ENCODE peak calls at places on chromosomes 5 and 9, in nine cellular contexts. Y, C, I, F, O, W, D, S and U are unnamed samples.

GRCh38 chr9:130459941-130460340 is 15.2 kb downstream of the ASS1 start:
- DNase-seq in Y (no peak), C (no peak), I (no peak), F (no peak), O (no peak), W (no peak), D (no peak), S (no peak), U (no peak)

GRCh38 chr5:109485030-109485429 is 75.3 kb upstream of the PJA2 start:
- DNase-seq in Y (peak), C (no peak), I (peak), F (peak), O (peak), W (peak), D (peak), S (peak), U (no peak)

GRCh38 chr5:119554597-119554996 is 74.8 kb upstream of the FAM170A start:
- DNase-seq in Y (no peak), C (no peak), I (no peak), F (no peak), O (no peak), W (no peak), D (no peak), S (no peak), U (no peak)

GRCh38 chr5:14153932-14154646 is 10.9 kb downstream of the TRIO start:
- DNase-seq in Y (no peak), C (no peak), I (peak), F (peak), O (peak), W (peak), D (peak), S (peak), U (no peak)

GRCh38 chr5:115857621-115858349 is 16.1 kb downstream of the AP3S1 start:
- DNase-seq in Y (no peak), C (no peak), I (peak), F (peak), O (peak), W (no peak), D (no peak), S (no peak), U (no peak)

GRCh38 chr9:122005597-122005996 is 87.5 kb downstream of the TTLL11 start:
- DNase-seq in Y (no peak), C (no peak), I (peak), F (no peak), O (peak), W (no peak), D (no peak), S (no peak), U (no peak)

GRCh38 chr9:78278801-78279200 is 18.1 kb upstream of the PSAT1 start:
- DNase-seq in Y (no peak), C (no peak), I (no peak), F (no peak), O (no peak), W (no peak), D (no peak), S (no peak), U (no peak)

GRCh38 chr9:5764130-5764868 is 68.6 kb downstream of the ERMP1 start:
- DNase-seq in Y (no peak), C (no peak), I (no peak), F (no peak), O (no peak), W (no peak), D (no peak), S (no peak), U (no peak)

GRCh38 chr5:153623906-153624765 is 133.7 kb downstream of the GRIA1 start:
- DNase-seq in Y (no peak), C (no peak), I (peak), F (peak), O (peak), W (no peak), D (no peak), S (no peak), U (peak)

DNA sequence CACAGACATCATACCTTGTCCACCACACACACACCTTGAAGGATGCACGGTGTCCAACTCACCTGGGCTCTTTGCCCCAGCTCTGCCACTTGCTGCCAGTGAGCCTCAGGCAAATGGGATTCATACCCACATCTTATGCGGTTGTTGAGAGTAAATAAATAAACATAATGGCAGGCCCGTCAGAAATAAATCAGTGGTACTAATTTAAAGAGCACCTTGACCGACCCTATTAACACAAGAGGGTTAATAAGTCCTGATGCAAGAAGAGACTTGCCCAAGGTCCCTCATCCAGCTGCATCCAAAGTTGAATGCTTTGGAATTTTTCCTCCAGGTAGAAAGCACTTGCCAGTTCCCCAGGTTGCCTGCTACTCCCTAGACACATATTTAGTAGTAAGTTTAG is 11.6 kb upstream of the AKNA start:
- DNase-seq in Y (no peak), C (no peak), I (peak), F (no peak), O (no peak), W (no peak), D (no peak), S (no peak), U (no peak)
- TF ChIP-seq CTCF in Y (no peak), C (no peak), I (no peak), F (no peak), O (no peak), W (no peak), D (no peak), S (no peak), U (no peak)

GRCh38 chr9:127972316-127972871 is 8.4 kb downstream of the EEIG1 start:
- DNase-seq in Y (peak), C (no peak), I (no peak), F (no peak), O (no peak), W (no peak), D (no peak), S (no peak), U (no peak)

GRCh38 chr9:127974769-127975261 is 6.0 kb downstream of the EEIG1 start:
- DNase-seq in Y (peak), C (no peak), I (no peak), F (no peak), O (peak), W (no peak), D (no peak), S (no peak), U (no peak)

GRCh38 chr9:127975376-127976315 is 5.1 kb downstream of the EEIG1 start:
- DNase-seq in Y (peak), C (no peak), I (no peak), F (no peak), O (no peak), W (peak), D (no peak), S (no peak), U (no peak)

GRCh38 chr9:127973169-127974001 is 7.4 kb downstream of the EEIG1 start:
- DNase-seq in Y (peak), C (no peak), I (no peak), F (no peak), O (no peak), W (peak), D (no peak), S (peak), U (no peak)

DNA sequence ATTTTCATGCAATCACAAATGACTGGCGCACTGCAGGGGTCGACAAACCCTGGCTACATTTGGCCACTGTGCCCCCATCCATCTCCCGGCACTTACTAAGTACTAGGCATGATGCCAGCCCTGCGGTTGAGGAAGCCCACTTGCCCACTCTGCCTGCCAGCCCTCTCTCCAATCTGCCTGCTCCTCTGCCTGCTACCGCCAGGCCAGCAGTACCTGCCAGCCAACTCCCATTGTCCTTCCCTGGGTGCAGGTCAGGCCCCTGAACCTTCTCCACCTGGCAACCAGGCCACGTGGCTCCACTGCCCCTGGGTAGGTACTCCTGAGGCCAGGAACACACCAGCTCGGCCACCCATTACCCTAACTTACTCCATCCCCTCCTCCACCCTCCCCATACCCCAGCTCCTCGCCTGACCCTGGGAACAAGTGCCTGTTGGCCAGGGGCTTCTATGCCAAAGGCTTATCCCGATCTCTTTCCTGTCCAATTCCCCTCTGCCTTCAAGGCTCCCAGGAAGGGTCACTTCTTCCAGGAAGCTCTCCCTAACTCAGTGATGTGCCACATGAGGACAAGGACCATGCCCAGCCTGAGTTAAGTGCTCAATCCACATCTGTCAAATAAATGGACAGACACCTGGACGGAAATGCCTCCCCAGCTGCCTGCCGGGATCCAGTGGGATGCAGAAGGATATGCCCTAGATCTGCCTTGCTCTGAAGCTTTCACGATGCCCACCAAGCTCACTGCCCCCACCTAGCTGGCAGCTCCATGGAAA is 6.6 kb downstream of the EEIG1 start:
- DNase-seq in Y (peak), C (no peak), I (no peak), F (no peak), O (no peak), W (no peak), D (no peak), S (no peak), U (no peak)
- H3K4me3 ChIP-seq in Y (no peak), C (peak), I (no peak), F (no peak), O (no peak), W (no peak), D (no peak), S (no peak), U (no peak)

GRCh38 chr5:129135633-129136032 is 41.1 kb downstream of the ISOC1 start:
- DNase-seq in Y (no peak), C (no peak), I (peak), F (no peak), O (no peak), W (no peak), D (no peak), S (no peak), U (no peak)
- TF ChIP-seq CTCF in Y (no peak), C (no peak), I (peak), F (no peak), O (no peak), W (no peak), D (no peak), S (no peak), U (no peak)

DNA sequence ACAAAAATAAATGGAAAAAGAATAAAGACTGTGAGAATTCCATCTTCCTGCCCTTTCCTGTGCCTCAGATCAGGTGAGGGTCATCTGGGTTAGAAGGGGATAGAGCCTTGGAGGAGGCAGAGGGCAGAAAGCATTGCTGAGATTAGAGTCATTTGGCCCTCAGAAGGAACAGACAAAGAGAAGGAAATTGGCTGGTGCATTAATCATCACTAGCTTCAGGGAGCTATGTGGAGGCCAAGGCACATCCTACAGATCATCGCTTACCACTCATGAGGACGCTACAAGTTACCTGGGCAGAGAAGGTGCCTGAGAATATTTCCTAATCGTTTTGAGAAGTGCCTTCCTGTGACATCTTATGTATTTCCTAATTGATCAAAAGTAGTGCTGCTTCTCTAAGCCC is 74.5 kb downstream of the C7 start:
- DNase-seq in Y (no peak), C (no peak), I (peak), F (no peak), O (peak), W (no peak), D (no peak), S (no peak), U (no peak)
- H3K4me3 ChIP-seq in Y (no peak), C (no peak), I (no peak), F (no peak), O (no peak), W (no peak), D (no peak), S (no peak), U (no peak)

GRCh38 chr5:41524174-41524573 is 13.8 kb upstream of the PLCXD3 start:
- DNase-seq in Y (no peak), C (no peak), I (peak), F (peak), O (no peak), W (no peak), D (no peak), S (no peak), U (no peak)
- TF ChIP-seq CTCF in Y (no peak), C (no peak), I (peak), F (peak), O (peak), W (no peak), D (no peak), S (no peak), U (no peak)